ENCODE peak calls at places on chromosomes 4 and X, in four cellular contexts. U, Y, W and H are unnamed samples.
A peak's percentile ranks its signal among the peaks of the same experiment; 100 is the strongest.

GRCh38 chr4:180827193-180827592 is 1416.0 kb upstream of the TENM3 start:
- DNase-seq in U (peak; percentile 59), Y (no peak), W (peak; percentile 19), H (no peak)

GRCh38 chr4:140943486-140943885 is 187.3 kb upstream of the TBC1D9 start:
- DNase-seq in U (no peak), Y (no peak), W (no peak), H (peak; percentile 3)

GRCh38 chr4:98150092-98150761 is 7.0 kb upstream of the STPG2 start:
- DNase-seq in U (peak; percentile 46), Y (no peak), W (no peak), H (peak; percentile 10)

GRCh38 chr4:38015886-38016515 is 55.8 kb downstream of the PTTG2 start:
- DNase-seq in U (no peak), Y (no peak), W (no peak), H (no peak)

GRCh38 chrX:148501121-148502066 is 977 bp downstream of the AFF2 start:
- DNase-seq in U (no peak), Y (peak; percentile 58), W (no peak), H (no peak)

GRCh38 chr4:105909699-105910340 is 14.5 kb downstream of the NPNT start:
- DNase-seq in U (peak; percentile 34), Y (no peak), W (no peak), H (no peak)

GRCh38 chr4:139890810-139891209 is 225.2 kb downstream of the MGST2 start:
- DNase-seq in U (peak; percentile 77), Y (no peak), W (no peak), H (peak; percentile 78)

GRCh38 chr4:6701371-6701770 is 7.7 kb downstream of the S100P start:
- DNase-seq in U (no peak), Y (no peak), W (no peak), H (no peak)

GRCh38 chr4:5051692-5052423 is 578 bp downstream of the STK32B start:
- DNase-seq in U (no peak), Y (no peak), W (no peak), H (peak; percentile 39)

GRCh38 chrX:22081475-22082092 is 49.5 kb downstream of the PHEX start:
- DNase-seq in U (peak; percentile 73), Y (no peak), W (peak; percentile 51), H (peak; percentile 67)

GRCh38 chr4:158949094-158949493 is 153.8 kb upstream of the RAPGEF2 start:
- DNase-seq in U (peak; percentile 65), Y (no peak), W (no peak), H (peak; percentile 51)

GRCh38 chr4:44056721-44057151 is 391.9 kb downstream of the KCTD8 start:
- DNase-seq in U (no peak), Y (no peak), W (no peak), H (no peak)